ENCODE peak calls at places on chromosomes 4 and X, in four cellular contexts. One of them, this sample, is unnamed.

GRCh38 chr4:43765514-43765913 is 683.1 kb downstream of the KCTD8 start:
- DNase-seq in NCI-H2171 treated with DMSO at 0.1 percent for 48 hours: no peak
- DNase-seq in Peyer's patch: no peak
- DNase-seq in SW480: no peak
- DNase-seq in this sample: no peak

GRCh38 chr4:33961751-33962150 is 2282.6 kb downstream of the ARAP2 start:
- DNase-seq in NCI-H2171 treated with DMSO at 0.1 percent for 48 hours: no peak
- DNase-seq in SW480: no peak
- DNase-seq in Peyer's patch: no peak
- DNase-seq in this sample: no peak

GRCh38 chrX:103503853-103504207 is 15.5 kb downstream of the RAB40A start:
- DNase-seq in NCI-H2171 treated with DMSO at 0.1 percent for 48 hours: no peak
- DNase-seq in Peyer's patch: no peak
- DNase-seq in SW480: no peak
- DNase-seq in this sample: no peak

GRCh38 chr4:54493862-54494261 is 163.9 kb upstream of the KIT start:
- DNase-seq in SW480: no peak
- DNase-seq in NCI-H2171 treated with DMSO at 0.1 percent for 48 hours: no peak
- DNase-seq in Peyer's patch: no peak
- DNase-seq in this sample: no peak

GRCh38 chr4:87224036-87224923 is 3.9 kb upstream of the KLHL8 start:
- DNase-seq in Peyer's patch: no peak
- DNase-seq in NCI-H2171 treated with DMSO at 0.1 percent for 48 hours: no peak
- DNase-seq in SW480: peak; percentile 38
- DNase-seq in this sample: no peak

GRCh38 chr4:74608151-74608949 is 163.4 kb downstream of the AREG start:
- DNase-seq in NCI-H2171 treated with DMSO at 0.1 percent for 48 hours: no peak
- DNase-seq in SW480: no peak
- DNase-seq in Peyer's patch: no peak
- DNase-seq in this sample: no peak

GRCh38 chrX:47311857-47312774 is 58.3 kb upstream of the ZNF157 start:
- DNase-seq in SW480: peak; percentile 38
- DNase-seq in NCI-H2171 treated with DMSO at 0.1 percent for 48 hours: no peak
- DNase-seq in Peyer's patch: peak; percentile 55
- DNase-seq in this sample: peak; percentile 55

GRCh38 chrX:11766487-11766886 is 8.4 kb downstream of the MSL3 start:
- DNase-seq in NCI-H2171 treated with DMSO at 0.1 percent for 48 hours: no peak
- DNase-seq in Peyer's patch: no peak
- DNase-seq in SW480: no peak
- DNase-seq in this sample: no peak

GRCh38 chr4:2831611-2832308 is 11.9 kb upstream of the ADD1 start:
- DNase-seq in NCI-H2171 treated with DMSO at 0.1 percent for 48 hours: no peak
- DNase-seq in Peyer's patch: peak; percentile 48
- DNase-seq in SW480: no peak
- DNase-seq in this sample: peak; percentile 22

GRCh38 chrX:83845397-83845796 is 15.5 kb upstream of the CYLC1 start:
- DNase-seq in Peyer's patch: no peak
- DNase-seq in NCI-H2171 treated with DMSO at 0.1 percent for 48 hours: peak; percentile 23
- DNase-seq in SW480: peak; percentile 33
- DNase-seq in this sample: no peak

GRCh38 chr4:54542540-54543041 is 115.2 kb upstream of the KIT start:
- DNase-seq in Peyer's patch: no peak
- DNase-seq in NCI-H2171 treated with DMSO at 0.1 percent for 48 hours: no peak
- DNase-seq in SW480: no peak
- DNase-seq in this sample: no peak

GRCh38 chr4:107774681-107775080 is 50.1 kb upstream of the SGMS2 start:
- DNase-seq in Peyer's patch: no peak
- DNase-seq in SW480: no peak
- DNase-seq in NCI-H2171 treated with DMSO at 0.1 percent for 48 hours: no peak
- DNase-seq in this sample: no peak

GRCh38 chr4:41216294-41217019 is 2.1 kb upstream of the APBB2 start:
- DNase-seq in NCI-H2171 treated with DMSO at 0.1 percent for 48 hours: peak; percentile 84
- DNase-seq in Peyer's patch: peak; percentile 85
- DNase-seq in SW480: peak; percentile 86
- DNase-seq in this sample: peak; percentile 87

GRCh38 chrX:48890934-48891401 is 6.6 kb downstream of the TIMM17B start:
- DNase-seq in SW480: peak; percentile 44
- DNase-seq in NCI-H2171 treated with DMSO at 0.1 percent for 48 hours: no peak
- DNase-seq in Peyer's patch: no peak
- DNase-seq in this sample: no peak

GRCh38 chr4:87052615-87053014 is 117.8 kb downstream of the AFF1 start:
- DNase-seq in Peyer's patch: no peak
- DNase-seq in SW480: no peak
- DNase-seq in NCI-H2171 treated with DMSO at 0.1 percent for 48 hours: no peak
- DNase-seq in this sample: no peak

GRCh38 chrX:69277961-69278795 is 112.9 kb upstream of the PJA1 start:
- DNase-seq in NCI-H2171 treated with DMSO at 0.1 percent for 48 hours: peak; percentile 39
- DNase-seq in Peyer's patch: no peak
- DNase-seq in SW480: no peak
- DNase-seq in this sample: no peak

GRCh38 chr4:143396695-143397094 is 60.0 kb downstream of the GAB1 start:
- DNase-seq in Peyer's patch: no peak
- DNase-seq in SW480: no peak
- DNase-seq in NCI-H2171 treated with DMSO at 0.1 percent for 48 hours: no peak
- DNase-seq in this sample: no peak

GRCh38 chr4:183554878-183555585 is 50.2 kb downstream of the ING2 start:
- DNase-seq in Peyer's patch: no peak
- DNase-seq in NCI-H2171 treated with DMSO at 0.1 percent for 48 hours: no peak
- DNase-seq in SW480: no peak
- DNase-seq in this sample: no peak

GRCh38 chr4:143355540-143356217 is 19.0 kb downstream of the GAB1 start:
- DNase-seq in SW480: no peak
- DNase-seq in NCI-H2171 treated with DMSO at 0.1 percent for 48 hours: no peak
- DNase-seq in Peyer's patch: no peak
- DNase-seq in this sample: no peak

GRCh38 chrX:33041141-33041540 is 170.2 kb downstream of the DMD start:
- DNase-seq in NCI-H2171 treated with DMSO at 0.1 percent for 48 hours: no peak
- DNase-seq in Peyer's patch: no peak
- DNase-seq in SW480: no peak
- DNase-seq in this sample: no peak

GRCh38 chrX:33218819-33219218 is 7.5 kb upstream of the DMD start:
- DNase-seq in Peyer's patch: no peak
- DNase-seq in NCI-H2171 treated with DMSO at 0.1 percent for 48 hours: no peak
- DNase-seq in SW480: no peak
- DNase-seq in this sample: no peak

GRCh38 chr4:107888237-107888636 is 43.1 kb upstream of the CYP2U1 start:
- DNase-seq in NCI-H2171 treated with DMSO at 0.1 percent for 48 hours: no peak
- DNase-seq in Peyer's patch: no peak
- DNase-seq in SW480: no peak
- DNase-seq in this sample: no peak

GRCh38 chr4:102599455-102599854 is 98.3 kb downstream of the NFKB1 start:
- DNase-seq in NCI-H2171 treated with DMSO at 0.1 percent for 48 hours: no peak
- DNase-seq in Peyer's patch: no peak
- DNase-seq in SW480: no peak
- DNase-seq in this sample: no peak

GRCh38 chr4:68987007-68987406 is 35.4 kb upstream of the UGT2A3 start:
- DNase-seq in Peyer's patch: no peak
- DNase-seq in SW480: no peak
- DNase-seq in NCI-H2171 treated with DMSO at 0.1 percent for 48 hours: no peak
- DNase-seq in this sample: no peak

GRCh38 chrX:17812763-17813162 is 48.3 kb downstream of the RAI2 start:
- DNase-seq in NCI-H2171 treated with DMSO at 0.1 percent for 48 hours: no peak
- DNase-seq in Peyer's patch: no peak
- DNase-seq in SW480: no peak
- DNase-seq in this sample: no peak

GRCh38 chr4:56215901-56216300 is 171.4 kb downstream of the AASDH start:
- DNase-seq in Peyer's patch: peak; percentile 81
- DNase-seq in NCI-H2171 treated with DMSO at 0.1 percent for 48 hours: no peak
- DNase-seq in SW480: no peak
- DNase-seq in this sample: peak; percentile 47

GRCh38 chr4:55768291-55768690 is 51.3 kb upstream of the EXOC1L start:
- DNase-seq in SW480: peak; percentile 33
- DNase-seq in NCI-H2171 treated with DMSO at 0.1 percent for 48 hours: no peak
- DNase-seq in Peyer's patch: no peak
- DNase-seq in this sample: no peak

GRCh38 chr4:7073526-7074390 is 5.9 kb upstream of the GRPEL1 start:
- DNase-seq in NCI-H2171 treated with DMSO at 0.1 percent for 48 hours: peak; percentile 66
- DNase-seq in SW480: peak; percentile 71
- DNase-seq in Peyer's patch: peak; percentile 62
- DNase-seq in this sample: no peak

GRCh38 chr4:98290511-98290910 is 29.3 kb downstream of the RAP1GDS1 start:
- DNase-seq in Peyer's patch: no peak
- DNase-seq in NCI-H2171 treated with DMSO at 0.1 percent for 48 hours: no peak
- DNase-seq in SW480: no peak
- DNase-seq in this sample: no peak

GRCh38 chrX:56728321-56728720 is 722 bp upstream of the NBDY start:
- DNase-seq in Peyer's patch: no peak
- DNase-seq in NCI-H2171 treated with DMSO at 0.1 percent for 48 hours: peak; percentile 22
- DNase-seq in SW480: peak; percentile 42
- DNase-seq in this sample: no peak

GRCh38 chrX:149845385-149845784 is 35.6 kb upstream of the MAGEA8 start:
- DNase-seq in SW480: no peak
- DNase-seq in Peyer's patch: no peak
- DNase-seq in NCI-H2171 treated with DMSO at 0.1 percent for 48 hours: no peak
- DNase-seq in this sample: no peak

GRCh38 chr4:138555584-138555983 is 313.4 kb upstream of the SLC7A11 start:
- DNase-seq in NCI-H2171 treated with DMSO at 0.1 percent for 48 hours: no peak
- DNase-seq in SW480: no peak
- DNase-seq in Peyer's patch: no peak
- DNase-seq in this sample: no peak

GRCh38 chr4:113749178-113749577 is 12.4 kb downstream of the CAMK2D start:
- DNase-seq in Peyer's patch: no peak
- DNase-seq in NCI-H2171 treated with DMSO at 0.1 percent for 48 hours: no peak
- DNase-seq in SW480: no peak
- DNase-seq in this sample: no peak

GRCh38 chr4:8422786-8423185 is 17.7 kb downstream of the ACOX3 start:
- DNase-seq in SW480: no peak
- DNase-seq in NCI-H2171 treated with DMSO at 0.1 percent for 48 hours: no peak
- DNase-seq in Peyer's patch: no peak
- DNase-seq in this sample: no peak

GRCh38 chr4:88033309-88033708 is 25.9 kb downstream of the PKD2 start:
- DNase-seq in Peyer's patch: peak; percentile 61
- DNase-seq in NCI-H2171 treated with DMSO at 0.1 percent for 48 hours: peak; percentile 30
- DNase-seq in SW480: peak; percentile 35
- DNase-seq in this sample: peak; percentile 31

GRCh38 chr4:86948276-86948675 is 13.5 kb downstream of the AFF1 start:
- DNase-seq in SW480: no peak
- DNase-seq in Peyer's patch: no peak
- DNase-seq in NCI-H2171 treated with DMSO at 0.1 percent for 48 hours: no peak
- DNase-seq in this sample: no peak